ENCODE peak calls at places on chromosomes 3 and 15, in nine cellular contexts. D, Y, I, S, J, H, Z, U and F are unnamed samples.

GRCh38 chr3:151318946-151319345 is 2.3 kb upstream of the GPR87 start:
- DNase-seq in H (no peak), U (peak; percentile 21), Z (no peak), S (peak; percentile 90), Y (no peak), D (no peak), J (peak; percentile 42), I (no peak), F (no peak)

GRCh38 chr3:81308296-81308695 is 453.1 kb downstream of the GBE1 start:
- DNase-seq in Z (no peak), I (no peak), D (no peak), S (no peak), Y (no peak), U (peak; percentile 50), J (no peak), H (no peak), F (no peak)

GRCh38 chr15:27853624-27854455 is 245.3 kb downstream of the OCA2 start:
- DNase-seq in D (no peak), I (no peak), Y (no peak), S (no peak), J (no peak), U (peak; percentile 12), Z (no peak), H (no peak), F (no peak)

GRCh38 chr15:36903922-36904479 is 196.3 kb downstream of the MEIS2 start:
- DNase-seq in J (peak; percentile 88), H (no peak), U (no peak), I (no peak), D (no peak), S (peak; percentile 89), Z (no peak), Y (no peak), F (no peak)

GRCh38 chr3:114554716-114555115 is 260.9 kb downstream of the TIGIT start:
- DNase-seq in D (no peak), H (no peak), Y (no peak), J (no peak), U (peak; percentile 52), I (no peak), Z (no peak), S (no peak), F (no peak)

GRCh38 chr15:57203906-57204305 is 172.4 kb upstream of the CGNL1 start:
- DNase-seq in U (no peak), Y (no peak), S (no peak), J (no peak), Z (no peak), D (no peak), I (no peak), H (no peak), F (no peak)

GRCh38 chr3:48065035-48065434 is 48.8 kb upstream of the MAP4 start:
- DNase-seq in I (no peak), U (peak; percentile 63), D (no peak), Z (no peak), Y (no peak), J (no peak), H (no peak), S (no peak), F (no peak)

GRCh38 chr3:67142432-67142831 is 144.3 kb downstream of the KBTBD8 start:
- DNase-seq in U (no peak), Z (no peak), S (no peak), I (no peak), J (no peak), D (no peak), Y (no peak), H (no peak), F (no peak)

GRCh38 chr3:11195721-11196332 is 41.5 kb downstream of the HRH1 start:
- DNase-seq in J (no peak), H (no peak), D (peak; percentile 14), Y (no peak), Z (no peak), U (peak; percentile 78), I (no peak), S (peak; percentile 31), F (no peak)

GRCh38 chr15:51776952-51777574 is 25.7 kb downstream of the TMOD2 start:
- DNase-seq in I (peak; percentile 53), D (peak; percentile 82), Y (peak; percentile 74), S (peak; percentile 92), J (peak; percentile 83), Z (peak; percentile 72), H (peak; percentile 75), U (peak; percentile 80), F (peak; percentile 82)

GRCh38 chr3:38139191-38139590 is 730 bp downstream of the MYD88 start:
- DNase-seq in J (no peak), S (no peak), U (no peak), I (no peak), H (no peak), Y (no peak), D (no peak), Z (no peak), F (no peak)

GRCh38 chr3:178099885-178100284 is 436.4 kb upstream of the KCNMB2 start:
- DNase-seq in Z (no peak), I (no peak), Y (no peak), J (no peak), S (no peak), D (no peak), U (no peak), H (no peak), F (no peak)

GRCh38 chr3:61892881-61893280 is 331.5 kb downstream of the PTPRG start:
- DNase-seq in D (no peak), U (no peak), Z (no peak), H (no peak), Y (no peak), I (no peak), S (no peak), J (no peak), F (no peak)

GRCh38 chr3:61890586-61890985 is 329.2 kb downstream of the PTPRG start:
- DNase-seq in H (no peak), J (no peak), Y (no peak), D (no peak), Z (no peak), S (no peak), U (no peak), I (no peak), F (no peak)

GRCh38 chr3:61889259-61889658 is 327.9 kb downstream of the PTPRG start:
- DNase-seq in S (no peak), U (no peak), H (no peak), Y (no peak), Z (no peak), D (no peak), J (no peak), I (no peak), F (no peak)

GRCh38 chr3:61893840-61894566 is 332.6 kb downstream of the PTPRG start:
- DNase-seq in D (no peak), U (no peak), J (no peak), Z (no peak), S (no peak), H (no peak), I (no peak), Y (no peak), F (no peak)

GRCh38 chr3:61890167-61890566 is 328.8 kb downstream of the PTPRG start:
- DNase-seq in I (no peak), U (no peak), S (no peak), J (no peak), Z (peak; percentile 10), D (no peak), H (no peak), Y (no peak), F (no peak)
- H3K4me1 ChIP-seq in I (peaks cover 7% of the 10 kb centered on the region), U (peaks cover 9% of the 10 kb centered on the region), S (peaks cover 8% of the 10 kb centered on the region), J (no peaks in the 10 kb centered on the region), Z (no peaks in the 10 kb centered on the region), D (peaks cover 7% of the 10 kb centered on the region), H (no peaks in the 10 kb centered on the region), Y (no peaks in the 10 kb centered on the region), F (peaks cover 6% of the 10 kb centered on the region)

GRCh38 chr15:43876872-43877271 is 50.1 kb downstream of the WDR76 start:
- DNase-seq in J (no peak), H (no peak), Z (no peak), I (no peak), U (no peak), D (no peak), Y (no peak), S (no peak), F (no peak)
- H3K4me1 ChIP-seq in J (no peaks in the 10 kb centered on the region), H (no peaks in the 10 kb centered on the region), Z (no peaks in the 10 kb centered on the region), I (peaks cover 6% of the 10 kb centered on the region), U (no peaks in the 10 kb centered on the region), D (no peaks in the 10 kb centered on the region), Y (no peaks in the 10 kb centered on the region), S (no peaks in the 10 kb centered on the region), F (no peaks in the 10 kb centered on the region)

GRCh38 chr3:25452185-25452584 is 24.1 kb downstream of the RARB start:
- DNase-seq in J (no peak), H (no peak), I (no peak), Y (no peak), D (no peak), Z (no peak), S (peak; percentile 75), U (no peak), F (no peak)

GRCh38 chr3:25447285-25447684 is 19.2 kb downstream of the RARB start:
- DNase-seq in U (no peak), S (no peak), Y (no peak), D (no peak), J (no peak), I (no peak), Z (no peak), H (no peak), F (no peak)

GRCh38 chr3:25447925-25448324 is 19.9 kb downstream of the RARB start:
- DNase-seq in J (no peak), D (no peak), U (no peak), H (no peak), Z (no peak), S (no peak), I (no peak), Y (no peak), F (no peak)

GRCh38 chr3:25449857-25450256 is 21.8 kb downstream of the RARB start:
- DNase-seq in I (no peak), Y (no peak), H (no peak), S (no peak), D (no peak), J (no peak), U (peak; percentile 5), Z (no peak), F (no peak)

DNA sequence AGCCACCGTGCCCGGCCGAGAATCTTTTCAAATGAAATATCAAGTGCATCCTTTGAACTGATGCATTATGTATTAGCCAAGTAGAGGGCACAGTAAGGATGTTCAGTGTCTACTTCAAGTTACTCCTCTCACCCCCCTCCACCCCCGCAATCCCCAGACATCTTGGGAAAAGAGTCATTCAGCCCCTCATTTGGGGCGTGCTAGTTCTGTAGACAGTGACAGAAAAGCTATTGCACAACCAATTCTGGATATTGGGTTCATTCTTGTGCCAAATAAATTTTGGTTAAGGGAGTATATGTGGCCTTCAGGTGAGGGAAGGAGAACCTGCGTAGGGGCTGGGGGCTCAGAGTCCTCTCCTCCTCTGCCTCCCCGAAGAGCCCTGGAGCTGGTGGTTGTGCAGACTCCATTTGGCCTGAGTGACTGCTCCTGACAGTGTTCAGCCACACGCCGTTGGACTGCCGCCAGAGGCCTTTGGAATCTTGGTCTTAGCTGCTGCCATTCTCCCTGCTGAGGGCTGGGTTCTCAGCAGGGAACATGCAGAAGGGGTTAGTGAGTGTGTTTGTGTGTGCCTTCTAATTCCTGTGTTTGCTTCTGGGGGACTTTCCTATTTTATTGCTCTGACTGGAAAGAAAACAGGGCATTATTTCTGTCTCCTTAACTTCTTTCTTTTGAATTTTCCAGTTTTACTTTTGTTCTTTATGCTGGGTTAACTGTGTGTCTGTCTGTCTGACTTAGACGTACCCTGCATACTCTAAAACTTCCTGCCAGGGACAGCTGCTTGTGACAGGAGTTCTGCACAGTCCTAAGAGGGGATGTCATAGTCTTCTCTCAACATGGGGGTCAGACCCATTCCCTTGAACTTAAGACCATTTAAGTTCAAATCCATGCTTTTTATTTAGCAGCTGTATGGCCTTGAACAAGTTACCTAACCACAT is 21.0 kb downstream of the RARB start:
- DNase-seq in Z (no peak), Y (no peak), U (peak; percentile 54), I (peak; percentile 98), H (peak; percentile 90), S (peak; percentile 54), D (peak; percentile 90), J (peak; percentile 75), F (peak; percentile 57)
- H3K4me1 ChIP-seq in Z (no peaks in the 10 kb centered on the region), Y (no peaks in the 10 kb centered on the region), U (peaks cover 10% of the 10 kb centered on the region), I (peaks cover 2% of the 10 kb centered on the region), H (no peaks in the 10 kb centered on the region), S (peaks cover 1% of the 10 kb centered on the region), D (peaks cover 26% of the 10 kb centered on the region), J (peaks cover 5% of the 10 kb centered on the region), F (peaks cover 5% of the 10 kb centered on the region)

GRCh38 chr3:138349926-138350665 is 1.7 kb downstream of the MRAS start:
- DNase-seq in Y (no peak), S (no peak), J (no peak), D (no peak), Z (no peak), I (no peak), U (peak; percentile 63), H (no peak), F (no peak)
- H3K4me1 ChIP-seq in Y (peaks cover 5% of the 10 kb centered on the region), S (peaks cover 6% of the 10 kb centered on the region), J (no peaks in the 10 kb centered on the region), D (no peaks in the 10 kb centered on the region), Z (no peaks in the 10 kb centered on the region), I (peaks cover 12% of the 10 kb centered on the region), U (peaks cover 20% of the 10 kb centered on the region), H (no peaks in the 10 kb centered on the region), F (peaks cover 18% of the 10 kb centered on the region)